ENCODE peak calls at places on chromosome 17, in nine cellular contexts. One of them, this sample, is unnamed.
A peak's percentile ranks its signal among the peaks of the same experiment; 100 is the strongest.

GRCh38 chr17:78745407-78746088 is 36.5 kb downstream of the CYTH1 start:
- DNase-seq in hypothalamus: no peak
- DNase-seq in tibial nerve: peak; percentile 48
- DNase-seq in NCI-H1930: no peak
- DNase-seq in NCI-H1092: no peak
- DNase-seq in T-helper 2 cell: peak; percentile 23
- DNase-seq in hepatic stellate cell: no peak
- DNase-seq in AML-193: peak; percentile 76
- DNase-seq in ELF-1: no peak
- DNase-seq in this sample: peak; percentile 55

GRCh38 chr17:72472116-72472515 is 351.3 kb downstream of the SOX9 start:
- DNase-seq in hypothalamus: no peak
- DNase-seq in tibial nerve: no peak
- DNase-seq in NCI-H1930: no peak
- DNase-seq in NCI-H1092: no peak
- DNase-seq in T-helper 2 cell: no peak
- DNase-seq in hepatic stellate cell: no peak
- DNase-seq in AML-193: no peak
- DNase-seq in ELF-1: no peak
- DNase-seq in this sample: no peak

GRCh38 chr17:40063034-40063765 is 435 bp downstream of the THRA start:
- DNase-seq in hypothalamus: no peak
- DNase-seq in tibial nerve: peak; percentile 59
- DNase-seq in NCI-H1930: no peak
- DNase-seq in NCI-H1092: no peak
- DNase-seq in T-helper 2 cell: no peak
- DNase-seq in hepatic stellate cell: no peak
- DNase-seq in AML-193: peak; percentile 83
- DNase-seq in ELF-1: peak; percentile 73
- DNase-seq in this sample: peak; percentile 96

GRCh38 chr17:50892101-50892776 is 26.1 kb upstream of the TOB1 start:
- DNase-seq in hypothalamus: no peak
- DNase-seq in tibial nerve: no peak
- DNase-seq in NCI-H1930: no peak
- DNase-seq in NCI-H1092: no peak
- DNase-seq in T-helper 2 cell: no peak
- DNase-seq in hepatic stellate cell: no peak
- DNase-seq in AML-193: no peak
- DNase-seq in ELF-1: no peak
- DNase-seq in this sample: no peak

GRCh38 chr17:58531661-58532554 is 17.5 kb upstream of the MTMR4 start:
- DNase-seq in hypothalamus: peak; percentile 60
- DNase-seq in tibial nerve: no peak
- DNase-seq in NCI-H1930: peak; percentile 45
- DNase-seq in NCI-H1092: peak; percentile 14
- DNase-seq in T-helper 2 cell: peak; percentile 56
- DNase-seq in hepatic stellate cell: peak; percentile 71
- DNase-seq in AML-193: no peak
- DNase-seq in ELF-1: peak; percentile 65
- DNase-seq in this sample: peak; percentile 56

GRCh38 chr17:62891659-62892058 is 74.4 kb upstream of the TANC2 start:
- DNase-seq in hypothalamus: no peak
- DNase-seq in tibial nerve: no peak
- DNase-seq in NCI-H1930: no peak
- DNase-seq in NCI-H1092: peak; percentile 2
- DNase-seq in T-helper 2 cell: no peak
- DNase-seq in hepatic stellate cell: no peak
- DNase-seq in AML-193: no peak
- DNase-seq in ELF-1: no peak
- DNase-seq in this sample: no peak

GRCh38 chr17:8988263-8988662 is 22.8 kb upstream of the PIK3R5 start:
- DNase-seq in hypothalamus: no peak
- DNase-seq in tibial nerve: no peak
- DNase-seq in NCI-H1930: no peak
- DNase-seq in NCI-H1092: no peak
- DNase-seq in T-helper 2 cell: no peak
- DNase-seq in hepatic stellate cell: no peak
- DNase-seq in AML-193: no peak
- DNase-seq in ELF-1: no peak
- DNase-seq in this sample: no peak

GRCh38 chr17:58504826-58505351 is 9.5 kb downstream of the MTMR4 start:
- DNase-seq in hypothalamus: no peak
- DNase-seq in tibial nerve: no peak
- DNase-seq in NCI-H1930: no peak
- DNase-seq in NCI-H1092: no peak
- DNase-seq in T-helper 2 cell: no peak
- DNase-seq in hepatic stellate cell: no peak
- DNase-seq in AML-193: peak; percentile 49
- DNase-seq in ELF-1: no peak
- DNase-seq in this sample: peak; percentile 58

GRCh38 chr17:3513305-3514035 is 37.7 kb downstream of the ASPA start:
- DNase-seq in hypothalamus: no peak
- DNase-seq in tibial nerve: no peak
- DNase-seq in NCI-H1930: no peak
- DNase-seq in NCI-H1092: no peak
- DNase-seq in T-helper 2 cell: no peak
- DNase-seq in hepatic stellate cell: no peak
- DNase-seq in AML-193: no peak
- DNase-seq in ELF-1: peak; percentile 46
- DNase-seq in this sample: no peak

GRCh38 chr17:80819422-80820164 is 172.0 kb upstream of the CHMP6 start:
- DNase-seq in hypothalamus: no peak
- DNase-seq in tibial nerve: no peak
- DNase-seq in NCI-H1930: no peak
- DNase-seq in NCI-H1092: no peak
- DNase-seq in T-helper 2 cell: no peak
- DNase-seq in hepatic stellate cell: no peak
- DNase-seq in AML-193: no peak
- DNase-seq in ELF-1: no peak
- DNase-seq in this sample: peak; percentile 58